ENCODE peak calls at places on chromosome X, in ten cellular contexts. K is substantia nigra; F is ascending aorta; J is MM.1S; U is fibroblast of lung; X is Peyer's patch; N is PC-3; R is mammary epithelial cell; H is CD8-positive, alpha-beta T cell; O is heart left ventricle. M is an unnamed sample.

GRCh38 chrX:111823068-111823467 is 52.9 kb upstream of the TRPC5OS start:
- DNase-seq in K (no peak), F (no peak), J (no peak), U (no peak), X (no peak), N (peak; percentile 9), R (no peak), H (no peak), O (no peak), M (no peak)

GRCh38 chrX:65997978-65998717 is 41.7 kb downstream of the VSIG4 start:
- DNase-seq in K (no peak), F (no peak), J (no peak), U (no peak), X (no peak), N (no peak), R (no peak), H (no peak), O (no peak), M (no peak)

GRCh38 chrX:43733699-43734098 is 77.6 kb downstream of the MAOA start:
- DNase-seq in K (no peak), F (no peak), J (no peak), U (no peak), X (no peak), N (no peak), R (no peak), H (no peak), O (no peak), M (no peak)

GRCh38 chrX:99901091-99901490 is 509.0 kb downstream of the PCDH19 start:
- DNase-seq in K (no peak), F (no peak), J (no peak), U (no peak), X (no peak), N (no peak), R (no peak), H (no peak), O (no peak), M (no peak)

GRCh38 chrX:153778684-153779101 is 2.1 kb upstream of the SRPK3 start:
- DNase-seq in K (no peak), F (no peak), J (no peak), U (no peak), X (no peak), N (no peak), R (peak; percentile 64), H (no peak), O (peak; percentile 21), M (no peak)

GRCh38 chrX:54076903-54077302 is 32.6 kb upstream of the PHF8 start:
- DNase-seq in K (no peak), F (no peak), J (no peak), U (peak; percentile 35), X (no peak), N (peak; percentile 82), R (peak; percentile 73), H (no peak), O (no peak), M (no peak)

GRCh38 chrX:9342581-9343051 is 122.2 kb upstream of the TBL1X start:
- DNase-seq in K (peak; percentile 72), F (peak; percentile 53), J (peak; percentile 63), U (peak; percentile 80), X (peak; percentile 55), N (peak; percentile 87), R (no peak), H (peak; percentile 53), O (peak; percentile 87), M (peak; percentile 89)

GRCh38 chrX:137424679-137425078 is 141.2 kb upstream of the ZIC3 start:
- DNase-seq in K (no peak), F (no peak), J (no peak), U (no peak), X (no peak), N (no peak), R (no peak), H (no peak), O (no peak), M (no peak)

GRCh38 chrX:85561216-85561615 is 181.8 kb upstream of the POF1B start:
- DNase-seq in K (no peak), F (no peak), J (no peak), U (no peak), X (no peak), N (no peak), R (no peak), H (no peak), O (no peak), M (no peak)

GRCh38 chrX:134247492-134247891 is 10.5 kb downstream of the CCDC160 start:
- DNase-seq in K (no peak), F (no peak), J (no peak), U (no peak), X (no peak), N (no peak), R (peak; percentile 46), H (no peak), O (no peak), M (no peak)

GRCh38 chrX:119728487-119728886 is 29.9 kb upstream of the SOWAHD start:
- DNase-seq in K (no peak), F (no peak), J (no peak), U (no peak), X (no peak), N (peak; percentile 55), R (no peak), H (no peak), O (no peak), M (no peak)

GRCh38 chrX:39773923-39774803 is 323.6 kb downstream of the BCOR start:
- DNase-seq in K (no peak), F (no peak), J (no peak), U (peak; percentile 62), X (no peak), N (no peak), R (no peak), H (peak; percentile 56), O (no peak), M (no peak)

GRCh38 chrX:105313596-105313995 is 93.1 kb upstream of the TEX13A start:
- DNase-seq in K (no peak), F (no peak), J (no peak), U (no peak), X (no peak), N (peak; percentile 81), R (no peak), H (no peak), O (no peak), M (no peak)

GRCh38 chrX:153410888-153411254 is 401 bp upstream of the ZFP92 start:
- DNase-seq in K (no peak), F (no peak), J (no peak), U (no peak), X (no peak), N (no peak), R (no peak), H (no peak), O (no peak), M (no peak)

DNA sequence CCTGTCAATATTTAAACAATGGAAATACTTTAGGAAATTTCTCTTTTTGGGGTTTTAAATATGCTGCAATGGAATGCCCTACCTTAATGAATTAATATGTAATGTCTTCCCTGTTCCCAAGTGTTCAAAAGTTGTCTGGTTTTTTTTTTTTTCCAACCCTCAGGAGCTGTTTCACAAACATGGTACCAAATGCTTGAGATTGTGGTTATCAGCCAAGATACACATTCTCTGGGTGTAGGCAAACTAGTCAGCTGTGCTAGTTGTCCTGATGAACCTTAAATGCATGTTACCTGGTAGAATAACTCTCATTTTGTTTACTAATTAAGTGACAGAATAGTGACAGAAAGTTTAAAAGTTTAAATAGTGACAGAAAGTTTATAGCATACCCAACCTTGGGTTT is 50.7 kb downstream of the FHL1 start:
- DNase-seq in K (no peak), F (no peak), J (no peak), U (peak; percentile 35), X (no peak), N (no peak), R (no peak), H (no peak), O (no peak), M (no peak)
- H3K27ac ChIP-seq in K (no peak overlapping the region), F (peak overlapping the region; percentile 59), J (no peak overlapping the region), U (no peak overlapping the region), X (peak overlapping the region; percentile 75), N (no peak overlapping the region), R (no peak overlapping the region), H (no peak overlapping the region), O (peak overlapping the region; percentile 90), M (no peak overlapping the region)

GRCh38 chrX:103453655-103454054 is 65.6 kb downstream of the RAB40A start:
- DNase-seq in K (no peak), F (no peak), J (no peak), U (peak; percentile 85), X (no peak), N (peak; percentile 92), R (peak; percentile 93), H (no peak), O (no peak), M (no peak)
- H3K27ac ChIP-seq in K (no peak overlapping the region), F (no peak overlapping the region), J (no peak overlapping the region), U (peak overlapping the region; percentile 61), X (no peak overlapping the region), N (peak overlapping the region; percentile 84), R (peak overlapping the region; percentile 93), H (no peak overlapping the region), O (no peak overlapping the region), M (no peak overlapping the region)

DNA sequence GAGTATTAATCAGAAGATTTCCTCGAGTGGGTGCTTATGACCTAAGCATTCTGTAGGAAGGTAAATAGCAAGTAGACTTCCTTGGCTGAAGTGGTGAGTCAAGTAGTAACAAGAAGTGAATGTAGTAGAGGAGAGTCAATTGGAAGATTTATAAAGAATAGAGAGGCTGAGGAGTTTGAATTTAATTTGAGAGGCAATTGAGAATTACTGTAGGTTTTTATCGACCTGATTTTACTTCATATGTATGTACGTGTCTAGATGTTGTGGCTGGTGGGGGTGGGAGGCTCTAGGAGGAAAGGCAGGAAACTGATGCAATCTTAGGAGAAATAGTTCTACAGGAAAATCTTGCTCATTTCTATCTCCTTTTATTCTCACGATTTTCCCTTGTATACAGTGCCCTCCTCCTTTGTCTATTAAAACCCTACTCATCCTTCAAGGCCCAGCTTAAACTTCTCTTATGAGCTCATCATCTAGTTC is 8.7 kb downstream of the OGT start:
- DNase-seq in K (no peak), F (no peak), J (no peak), U (peak; percentile 60), X (no peak), N (peak; percentile 46), R (peak; percentile 29), H (no peak), O (no peak), M (no peak)
- H3K27ac ChIP-seq in K (no peak overlapping the region), F (peak overlapping the region; percentile 74), J (no peak overlapping the region), U (peak overlapping the region; percentile 45), X (peak overlapping the region; percentile 5), N (peak overlapping the region; percentile 87), R (peak overlapping the region; percentile 48), H (no peak overlapping the region), O (no peak overlapping the region), M (no peak overlapping the region)

GRCh38 chrX:78322863-78323262 is 4.5 kb downstream of the CYSLTR1 start:
- DNase-seq in K (no peak), F (no peak), J (no peak), U (no peak), X (no peak), N (no peak), R (no peak), H (no peak), O (no peak), M (no peak)

GRCh38 chrX:78316310-78316709 is 11.1 kb downstream of the CYSLTR1 start:
- DNase-seq in K (no peak), F (no peak), J (no peak), U (no peak), X (no peak), N (no peak), R (no peak), H (no peak), O (peak; percentile 15), M (no peak)

GRCh38 chrX:78327370-78328048 is at the start of gene CYSLTR1:
- DNase-seq in K (no peak), F (no peak), J (peak; percentile 61), U (no peak), X (peak; percentile 36), N (no peak), R (no peak), H (no peak), O (no peak), M (no peak)

GRCh38 chrX:78321809-78322208 is 5.6 kb downstream of the CYSLTR1 start:
- DNase-seq in K (peak; percentile 16), F (no peak), J (peak; percentile 78), U (no peak), X (peak; percentile 70), N (peak; percentile 40), R (no peak), H (peak; percentile 53), O (peak; percentile 47), M (no peak)
- H3K27ac ChIP-seq in K (no peak overlapping the region), F (no peak overlapping the region), J (peak overlapping the region; percentile 55), U (no peak overlapping the region), X (no peak overlapping the region), N (no peak overlapping the region), R (no peak overlapping the region), H (no peak overlapping the region), O (no peak overlapping the region), M (no peak overlapping the region)

M was measured in suprapubic skin.